ENCODE peak calls at places on chromosomes 16 and 17, in seven cellular contexts. E is thoracic aorta; M is HTR-8/SVneo; F is SK-N-SH; Z is mucosa of gallbladder; R is DMS79 treated with DMSO at 0.1 percent for 48 hours; S is naive thymus-derived CD4-positive, alpha-beta T cell. U is an unnamed sample.
A peak's percentile ranks its signal among the peaks of the same experiment; 100 is the strongest.

GRCh38 chr16:89035013-89035697 is 58.1 kb upstream of the CBFA2T3 start:
- DNase-seq in E (no peak), M (no peak), F (no peak), Z (no peak), R (peak; percentile 8), S (peak; percentile 29), U (no peak)

GRCh38 chr16:81996664-81997529 is 14.4 kb downstream of the SDR42E1 start:
- DNase-seq in E (no peak), M (peak; percentile 53), F (no peak), Z (peak; percentile 18), R (no peak), S (no peak), U (no peak)

GRCh38 chr17:69012895-69013805 is 47.6 kb downstream of the ABCA9 start:
- DNase-seq in E (no peak), M (peak; percentile 38), F (no peak), Z (no peak), R (no peak), S (no peak), U (no peak)

GRCh38 chr17:78421534-78422266 is 43.3 kb downstream of the PGS1 start:
- DNase-seq in E (peak; percentile 23), M (peak; percentile 95), F (peak; percentile 98), Z (peak; percentile 62), R (peak; percentile 27), S (peak; percentile 68), U (peak; percentile 80)

GRCh38 chr17:36049643-36050042 is 14.4 kb upstream of the CCL18 start:
- DNase-seq in E (no peak), M (no peak), F (no peak), Z (no peak), R (no peak), S (no peak), U (no peak)

GRCh38 chr16:28589069-28589468 is 7.8 kb downstream of the SULT1A2 start:
- DNase-seq in E (no peak), M (no peak), F (no peak), Z (no peak), R (no peak), S (no peak), U (no peak)

GRCh38 chr16:10945065-10945787 is 862 bp downstream of the CLEC16A start:
- DNase-seq in E (no peak), M (no peak), F (no peak), Z (no peak), R (no peak), S (peak; percentile 13), U (no peak)

GRCh38 chr17:28480278-28480677 is 6.8 kb downstream of the SLC13A2 start:
- DNase-seq in E (no peak), M (no peak), F (no peak), Z (no peak), R (no peak), S (no peak), U (no peak)

GRCh38 chr16:73853968-73854367 is 442.6 kb upstream of the PSMD7 start:
- DNase-seq in E (no peak), M (no peak), F (no peak), Z (no peak), R (no peak), S (no peak), U (no peak)

GRCh38 chr17:78575899-78576298 is 1.3 kb downstream of the DNAH17 start:
- DNase-seq in E (no peak), M (no peak), F (no peak), Z (no peak), R (no peak), S (no peak), U (no peak)

GRCh38 chr16:69328854-69329316 is 1.5 kb downstream of the PDF start:
- DNase-seq in E (no peak), M (no peak), F (no peak), Z (no peak), R (no peak), S (no peak), U (no peak)

GRCh38 chr17:19766421-19767270 is 18.5 kb upstream of the ALDH3A1 start:
- DNase-seq in E (no peak), M (peak; percentile 93), F (peak; percentile 87), Z (peak; percentile 78), R (peak; percentile 20), S (peak; percentile 78), U (peak; percentile 87)

GRCh38 chr17:40443196-40443987 is at the start of gene IGFBP4:
- DNase-seq in E (no peak), M (peak; percentile 83), F (peak; percentile 92), Z (peak; percentile 72), R (peak; percentile 61), S (peak; percentile 58), U (peak; percentile 80)

GRCh38 chr17:11285946-11286345 is 44.9 kb downstream of the SHISA6 start:
- DNase-seq in E (no peak), M (no peak), F (no peak), Z (no peak), R (no peak), S (no peak), U (no peak)

GRCh38 chr17:838486-838885 is 56.3 kb downstream of the MRM3 start:
- DNase-seq in E (no peak), M (no peak), F (no peak), Z (no peak), R (no peak), S (no peak), U (no peak)

GRCh38 chr16:88772871-88773811 is 11.9 kb downstream of the PIEZO1 start:
- DNase-seq in E (no peak), M (no peak), F (no peak), Z (peak; percentile 74), R (no peak), S (no peak), U (no peak)

GRCh38 chr17:44402564-44403172 is 13.2 kb upstream of the ITGA2B start:
- DNase-seq in E (no peak), M (no peak), F (no peak), Z (no peak), R (no peak), S (no peak), U (no peak)

GRCh38 chr17:63764701-63765100 is 8.7 kb downstream of the CCDC47 start:
- DNase-seq in E (no peak), M (no peak), F (no peak), Z (no peak), R (no peak), S (no peak), U (no peak)

GRCh38 chr17:42485680-42486079 is 27.0 kb downstream of the ATP6V0A1 start:
- DNase-seq in E (no peak), M (no peak), F (no peak), Z (no peak), R (no peak), S (no peak), U (no peak)

GRCh38 chr16:56226840-56227525 is 35.7 kb downstream of the GNAO1 start:
- DNase-seq in E (no peak), M (no peak), F (no peak), Z (no peak), R (no peak), S (peak; percentile 13), U (no peak)

GRCh38 chr16:68040506-68041288 is 17.6 kb downstream of the DUS2 start:
- DNase-seq in E (peak; percentile 43), M (peak; percentile 84), F (peak; percentile 82), Z (peak; percentile 78), R (peak; percentile 47), S (peak; percentile 89), U (peak; percentile 91)

GRCh38 chr16:20918486-20919239 is 18.1 kb downstream of the LYRM1 start:
- DNase-seq in E (no peak), M (no peak), F (no peak), Z (no peak), R (no peak), S (no peak), U (no peak)

GRCh38 chr17:66492500-66493123 is 190.2 kb downstream of the PRKCA start:
- DNase-seq in E (no peak), M (no peak), F (peak; percentile 54), Z (no peak), R (peak; percentile 12), S (no peak), U (no peak)

GRCh38 chr16:65414284-65414984 is 292.6 kb upstream of the CDH11 start:
- DNase-seq in E (no peak), M (no peak), F (peak; percentile 20), Z (no peak), R (no peak), S (no peak), U (no peak)

GRCh38 chr17:71765437-71765836 is 355.4 kb upstream of the SOX9 start:
- DNase-seq in E (no peak), M (peak; percentile 17), F (no peak), Z (no peak), R (no peak), S (no peak), U (no peak)

GRCh38 chr16:11841026-11841425 is 10.3 kb downstream of the RSL1D1 start:
- DNase-seq in E (no peak), M (no peak), F (no peak), Z (no peak), R (no peak), S (no peak), U (no peak)

GRCh38 chr16:1630450-1631213 is 18.5 kb downstream of the CRAMP1 start:
- DNase-seq in E (no peak), M (no peak), F (no peak), Z (no peak), R (no peak), S (no peak), U (no peak)

GRCh38 chr17:352421-353212 is at the start of gene RPH3AL:
- DNase-seq in E (no peak), M (no peak), F (no peak), Z (peak; percentile 81), R (peak; percentile 64), S (no peak), U (no peak)

GRCh38 chr17:17511971-17512858 is 16.0 kb upstream of the RASD1 start:
- DNase-seq in E (no peak), M (peak; percentile 97), F (no peak), Z (no peak), R (peak; percentile 25), S (no peak), U (no peak)

GRCh38 chr17:81558941-81559806 is 7.0 kb upstream of the FAAP100 start:
- DNase-seq in E (no peak), M (no peak), F (no peak), Z (no peak), R (no peak), S (no peak), U (no peak)

GRCh38 chr16:14015948-14016347 is 55.2 kb upstream of the MRTFB start:
- DNase-seq in E (no peak), M (no peak), F (no peak), Z (no peak), R (no peak), S (no peak), U (no peak)

GRCh38 chr16:66923247-66923851 is 2.0 kb downstream of the RRAD start:
- DNase-seq in E (no peak), M (no peak), F (no peak), Z (no peak), R (peak; percentile 54), S (no peak), U (no peak)

GRCh38 chr17:61380217-61380835 is 19.3 kb upstream of the TBX2 start:
- DNase-seq in E (no peak), M (no peak), F (peak; percentile 57), Z (no peak), R (no peak), S (no peak), U (no peak)

U was measured in stimulated activated CD4-positive, alpha-beta T cell treated with anti-CD3 and anti-CD28 coated beads, Interleukin-15, amount 100 ng/mL, for 24 hours.